ENCODE peak calls at places on chromosomes 16 and 17, in four cellular contexts. N, U, R and B are unnamed samples.

GRCh38 chr17:58329035-58329807 is 626 bp upstream of the TSPOAP1 start:
- DNase-seq in N (no peak), U (no peak), R (no peak), B (no peak)

GRCh38 chr17:42275527-42276358 is 448 bp downstream of the STAT5B start:
- DNase-seq in U (no peak), N (peak), R (no peak), B (peak)

GRCh38 chr16:29909398-29909797 is 9.1 kb downstream of the ASPHD1 start:
- DNase-seq in N (no peak), U (no peak), R (no peak), B (peak)

GRCh38 chr17:143785-144281 is 6.5 kb downstream of the SCGB1C2 start:
- DNase-seq in R (peak), N (peak), U (peak), B (peak)

GRCh38 chr17:76515291-76515949 is 14.2 kb upstream of the RHBDF2 start:
- DNase-seq in R (peak), N (peak), U (peak), B (peak)

GRCh38 chr17:57849163-57849873 is 526 bp downstream of the MRPS23 start:
- DNase-seq in R (no peak), U (no peak), N (no peak), B (no peak)

GRCh38 chr17:38440614-38441397 is 12.5 kb downstream of the ARHGAP23 start:
- DNase-seq in N (no peak), R (no peak), U (no peak), B (no peak)

GRCh38 chr16:84247844-84248243 is 8.0 kb upstream of the KCNG4 start:
- DNase-seq in R (no peak), N (no peak), U (no peak), B (no peak)

GRCh38 chr16:58021661-58022551 is 3.6 kb upstream of the MMP15 start:
- DNase-seq in N (peak), R (no peak), U (no peak), B (peak)

GRCh38 chr17:38798614-38799500 is 499 bp downstream of the PIP4K2B start:
- DNase-seq in U (peak), N (peak), R (no peak), B (peak)

GRCh38 chr17:29682987-29683386 is 60.3 kb upstream of the CORO6 start:
- DNase-seq in R (no peak), N (no peak), U (no peak), B (no peak)

GRCh38 chr17:64679710-64680216 is 17.7 kb upstream of the SMURF2 start:
- DNase-seq in U (no peak), N (peak), R (peak), B (peak)

GRCh38 chr16:80527297-80527696 is 13.5 kb upstream of the DYNLRB2 start:
- DNase-seq in N (peak), U (no peak), R (no peak), B (peak)

GRCh38 chr17:233473-233941 is 52.1 kb upstream of the DOC2B start:
- DNase-seq in U (no peak), N (no peak), R (no peak), B (no peak)

GRCh38 chr17:7176870-7177209 is 2.3 kb downstream of the ASGR1 start:
- DNase-seq in U (no peak), N (no peak), R (no peak), B (peak)